ENCODE peak calls at places on chromosomes 2 and 18, in six cellular contexts. One of them, this sample, is unnamed. For H3K4me1, the result is how much of the 10 kb centered on the place peaks cover.

GRCh38 chr2:195659114-195659513 is 2.1 kb downstream of the SLC39A10 start:
- DNase-seq in uterus: no peak
- DNase-seq in psoas muscle: no peak
- DNase-seq in ovary: no peak
- DNase-seq in endodermal cell: no peak
- DNase-seq in A549: peak
- DNase-seq in this sample: no peak

GRCh38 chr18:46712406-46712805 is 44.4 kb downstream of the ST8SIA5 start:
- DNase-seq in ovary: peak
- DNase-seq in A549: no peak
- DNase-seq in uterus: no peak
- DNase-seq in psoas muscle: peak
- DNase-seq in endodermal cell: no peak
- DNase-seq in this sample: no peak

GRCh38 chr2:108182489-108182888 is 57.3 kb upstream of the SULT1C3 start:
- DNase-seq in endodermal cell: peak
- DNase-seq in A549: peak
- DNase-seq in uterus: no peak
- DNase-seq in psoas muscle: no peak
- DNase-seq in ovary: no peak
- DNase-seq in this sample: no peak

GRCh38 chr2:69103495-69103894 is 90.5 kb downstream of the ANTXR1 start:
- DNase-seq in ovary: no peak
- DNase-seq in endodermal cell: no peak
- DNase-seq in A549: no peak
- DNase-seq in uterus: no peak
- DNase-seq in psoas muscle: no peak
- DNase-seq in this sample: no peak

GRCh38 chr2:162111958-162112850 is 38.2 kb upstream of the DPP4 start:
- DNase-seq in uterus: no peak
- DNase-seq in A549: no peak
- DNase-seq in psoas muscle: no peak
- DNase-seq in endodermal cell: no peak
- DNase-seq in ovary: no peak
- DNase-seq in this sample: no peak

GRCh38 chr18:42925036-42925435 is 190.4 kb downstream of the RIT2 start:
- DNase-seq in ovary: no peak
- DNase-seq in A549: no peak
- DNase-seq in endodermal cell: no peak
- DNase-seq in psoas muscle: no peak
- DNase-seq in uterus: no peak
- DNase-seq in this sample: no peak

GRCh38 chr2:177284531-177284930 is 20.0 kb upstream of the NFE2L2 start:
- DNase-seq in uterus: no peak
- DNase-seq in ovary: no peak
- DNase-seq in A549: no peak
- DNase-seq in psoas muscle: no peak
- DNase-seq in endodermal cell: peak
- DNase-seq in this sample: no peak

GRCh38 chr2:76599732-76600368 is 889.1 kb upstream of the GCFC2 start:
- DNase-seq in psoas muscle: peak
- DNase-seq in ovary: no peak
- DNase-seq in uterus: no peak
- DNase-seq in endodermal cell: peak
- DNase-seq in A549: peak
- DNase-seq in this sample: no peak

GRCh38 chr2:65574911-65575444 is 142.6 kb upstream of the SPRED2 start:
- DNase-seq in psoas muscle: no peak
- DNase-seq in endodermal cell: peak
- DNase-seq in uterus: no peak
- DNase-seq in A549: no peak
- DNase-seq in ovary: no peak
- DNase-seq in this sample: no peak

GRCh38 chr2:75153221-75153620 is 46.1 kb downstream of the TACR1 start:
- DNase-seq in psoas muscle: no peak
- DNase-seq in A549: peak
- DNase-seq in ovary: no peak
- DNase-seq in endodermal cell: no peak
- DNase-seq in uterus: no peak
- DNase-seq in this sample: no peak

GRCh38 chr2:158573739-158574138 is 117.0 kb downstream of the PKP4 start:
- DNase-seq in A549: peak
- DNase-seq in ovary: no peak
- DNase-seq in endodermal cell: peak
- DNase-seq in uterus: no peak
- DNase-seq in psoas muscle: no peak
- DNase-seq in this sample: no peak

GRCh38 chr2:38863061-38863695 is 12.6 kb downstream of the DHX57 start:
- DNase-seq in ovary: no peak
- DNase-seq in uterus: no peak
- DNase-seq in endodermal cell: no peak
- DNase-seq in A549: no peak
- DNase-seq in psoas muscle: no peak
- DNase-seq in this sample: no peak

GRCh38 chr2:240503848-240504247 is 53.9 kb downstream of the ANKMY1 start:
- DNase-seq in ovary: no peak
- DNase-seq in psoas muscle: no peak
- DNase-seq in uterus: no peak
- DNase-seq in A549: no peak
- DNase-seq in endodermal cell: peak
- DNase-seq in this sample: peak

GRCh38 chr2:240604939-240605716 is 18.6 kb downstream of the CAPN10 start:
- DNase-seq in psoas muscle: peak
- DNase-seq in A549: no peak
- DNase-seq in endodermal cell: no peak
- DNase-seq in uterus: no peak
- DNase-seq in ovary: no peak
- DNase-seq in this sample: no peak

DNA sequence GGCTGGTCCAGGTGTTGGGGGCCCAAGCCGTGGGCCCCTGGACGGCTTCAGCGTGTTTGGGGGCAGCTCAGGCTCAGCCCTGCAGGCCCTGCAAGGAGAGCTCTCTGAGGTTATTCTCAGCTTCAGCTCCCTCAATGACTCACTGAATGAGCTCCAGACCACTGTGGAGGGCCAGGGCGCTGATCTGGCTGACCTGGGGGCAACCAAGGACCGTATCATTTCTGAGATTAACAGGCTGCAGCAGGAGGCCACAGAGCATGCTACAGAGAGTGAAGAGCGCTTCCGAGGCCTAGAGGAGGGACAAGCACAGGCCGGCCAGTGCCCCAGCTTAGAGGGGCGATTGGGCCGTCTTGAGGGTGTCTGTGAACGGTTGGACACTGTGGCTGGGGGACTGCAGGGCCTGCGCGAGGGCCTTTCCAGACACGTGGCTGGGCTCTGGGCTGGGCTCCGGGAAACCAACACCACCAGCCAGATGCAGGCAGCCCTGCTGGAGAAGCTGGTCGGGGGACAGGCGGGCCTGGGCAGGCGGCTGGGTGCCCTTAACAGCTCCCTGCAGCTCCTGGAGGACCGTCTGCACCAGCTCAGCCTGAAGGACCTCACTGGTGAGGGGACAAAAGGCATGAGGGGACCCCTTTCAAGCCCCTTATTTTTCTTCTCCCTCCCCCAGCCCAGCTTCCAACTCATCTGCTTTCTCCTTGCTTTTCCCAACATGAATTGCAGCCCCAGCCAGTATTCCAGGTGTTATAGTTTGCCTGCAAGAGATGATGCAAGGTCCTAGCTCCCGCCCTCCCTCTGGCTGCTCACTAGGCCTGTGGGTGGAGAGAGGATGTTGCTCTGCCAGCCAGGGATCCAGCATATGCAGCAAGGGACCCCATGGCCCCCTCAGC is 2.9 kb upstream of the KHK start:
- DNase-seq in psoas muscle: no peak
- DNase-seq in endodermal cell: no peak
- DNase-seq in A549: no peak
- DNase-seq in ovary: no peak
- DNase-seq in uterus: peak
- DNase-seq in this sample: no peak
- H3K4me1 ChIP-seq in psoas muscle: under half
- H3K4me1 ChIP-seq in endodermal cell: under half
- H3K4me1 ChIP-seq in A549: under half
- H3K4me1 ChIP-seq in ovary: under half
- H3K4me1 ChIP-seq in uterus: under half
- H3K4me1 ChIP-seq in this sample: under half

GRCh38 chr2:8496617-8497016 is 185.2 kb upstream of the ID2 start:
- DNase-seq in psoas muscle: no peak
- DNase-seq in uterus: no peak
- DNase-seq in A549: no peak
- DNase-seq in endodermal cell: no peak
- DNase-seq in ovary: no peak
- DNase-seq in this sample: no peak
- H3K27ac ChIP-seq in psoas muscle: no peak
- H3K27ac ChIP-seq in uterus: no peak
- H3K27ac ChIP-seq in A549: no peak
- H3K27ac ChIP-seq in endodermal cell: no peak
- H3K27ac ChIP-seq in ovary: no peak
- H3K27ac ChIP-seq in this sample: no peak

GRCh38 chr2:96205238-96205637 is 3.4 kb downstream of the STARD7 start:
- DNase-seq in A549: no peak
- DNase-seq in endodermal cell: no peak
- DNase-seq in ovary: no peak
- DNase-seq in uterus: no peak
- DNase-seq in psoas muscle: no peak
- DNase-seq in this sample: no peak
- H3K4me3 ChIP-seq in A549: peak
- H3K4me3 ChIP-seq in endodermal cell: peak
- H3K4me3 ChIP-seq in ovary: no peak
- H3K4me3 ChIP-seq in uterus: peak
- H3K4me3 ChIP-seq in psoas muscle: peak
- H3K4me3 ChIP-seq in this sample: no peak

GRCh38 chr2:202015471-202015870 is 18.2 kb upstream of the FZD7 start:
- DNase-seq in A549: no peak
- DNase-seq in endodermal cell: no peak
- DNase-seq in ovary: no peak
- DNase-seq in uterus: no peak
- DNase-seq in psoas muscle: no peak
- DNase-seq in this sample: no peak
- H3K4me1 ChIP-seq in A549: under half
- H3K4me1 ChIP-seq in endodermal cell: under half
- H3K4me1 ChIP-seq in ovary: under half
- H3K4me1 ChIP-seq in uterus: under half
- H3K4me1 ChIP-seq in psoas muscle: under half
- H3K4me1 ChIP-seq in this sample: under half

GRCh38 chr2:159963700-159964099 is 98.7 kb downstream of the PLA2R1 start:
- DNase-seq in ovary: no peak
- DNase-seq in A549: no peak
- DNase-seq in endodermal cell: no peak
- DNase-seq in uterus: no peak
- DNase-seq in psoas muscle: no peak
- DNase-seq in this sample: no peak

GRCh38 chr2:159960413-159960812 is 102.0 kb downstream of the PLA2R1 start:
- DNase-seq in A549: peak
- DNase-seq in endodermal cell: no peak
- DNase-seq in psoas muscle: no peak
- DNase-seq in ovary: no peak
- DNase-seq in uterus: no peak
- DNase-seq in this sample: no peak

GRCh38 chr2:159959136-159959535 is 103.3 kb downstream of the PLA2R1 start:
- DNase-seq in ovary: no peak
- DNase-seq in A549: no peak
- DNase-seq in endodermal cell: no peak
- DNase-seq in uterus: no peak
- DNase-seq in psoas muscle: no peak
- DNase-seq in this sample: no peak

GRCh38 chr2:159961005-159961404 is 101.4 kb downstream of the PLA2R1 start:
- DNase-seq in psoas muscle: no peak
- DNase-seq in A549: no peak
- DNase-seq in uterus: no peak
- DNase-seq in endodermal cell: no peak
- DNase-seq in ovary: no peak
- DNase-seq in this sample: no peak
- H3K27ac ChIP-seq in psoas muscle: no peak
- H3K27ac ChIP-seq in A549: no peak
- H3K27ac ChIP-seq in uterus: peak
- H3K27ac ChIP-seq in endodermal cell: no peak
- H3K27ac ChIP-seq in ovary: no peak
- H3K27ac ChIP-seq in this sample: no peak

DNA sequence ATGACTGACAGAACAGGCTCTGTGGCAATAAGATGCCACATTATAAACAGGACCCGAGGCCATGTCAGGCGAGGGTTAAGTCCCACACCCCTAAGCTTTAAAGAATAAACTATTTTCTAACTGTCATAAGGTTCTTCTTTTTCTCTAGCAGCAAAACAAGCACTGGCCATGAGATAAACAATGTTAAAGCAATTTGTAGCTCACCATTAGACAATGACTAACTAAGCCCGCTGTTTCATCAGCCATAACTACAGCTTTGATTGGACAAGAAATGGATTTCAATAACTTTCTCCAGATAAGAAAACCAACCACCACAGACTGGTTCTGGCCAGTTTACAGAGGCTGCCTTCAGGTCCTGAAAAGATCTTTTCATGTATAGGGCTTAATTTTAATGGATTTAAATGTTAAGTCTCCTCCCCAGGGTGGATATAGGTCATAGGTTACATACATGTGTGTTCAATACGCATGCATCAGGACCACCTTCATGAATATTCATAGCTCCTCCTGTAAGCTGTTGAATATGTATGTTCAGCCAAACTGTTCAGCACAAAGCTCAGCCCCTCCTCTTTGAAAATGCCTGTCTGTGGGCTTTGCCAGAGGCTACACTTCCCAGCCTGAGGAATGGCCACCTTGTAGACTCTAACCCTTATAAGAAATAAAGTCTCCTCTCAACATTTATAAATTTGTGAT is 108.7 kb upstream of the RAB6C start:
- DNase-seq in uterus: no peak
- DNase-seq in psoas muscle: no peak
- DNase-seq in ovary: no peak
- DNase-seq in endodermal cell: peak
- DNase-seq in A549: no peak
- DNase-seq in this sample: no peak
- H3K4me3 ChIP-seq in uterus: no peak
- H3K4me3 ChIP-seq in psoas muscle: no peak
- H3K4me3 ChIP-seq in ovary: no peak
- H3K4me3 ChIP-seq in endodermal cell: no peak
- H3K4me3 ChIP-seq in A549: no peak
- H3K4me3 ChIP-seq in this sample: no peak

DNA sequence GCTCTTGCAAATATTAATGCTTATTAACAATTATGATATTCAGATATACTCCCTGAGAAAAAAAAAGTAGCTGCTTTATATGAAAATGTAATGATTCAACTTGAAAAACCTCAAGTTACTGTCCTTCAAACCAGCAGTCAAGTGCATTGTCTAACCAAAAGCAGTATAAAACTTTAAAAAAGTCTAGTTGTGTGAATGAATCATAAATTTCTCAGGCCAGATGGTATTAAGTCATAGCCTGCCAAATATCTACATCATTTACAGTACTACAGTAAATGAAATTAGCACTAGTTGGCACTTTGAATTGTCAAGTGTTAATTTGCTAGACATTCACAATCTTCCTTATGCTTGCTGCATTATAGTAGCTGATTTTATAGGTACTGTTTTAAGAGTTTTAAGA is 85.9 kb downstream of the CBLN2 start:
- DNase-seq in A549: no peak
- DNase-seq in endodermal cell: no peak
- DNase-seq in ovary: no peak
- DNase-seq in uterus: no peak
- DNase-seq in psoas muscle: no peak
- DNase-seq in this sample: no peak
- H3K4me1 ChIP-seq in A549: under half
- H3K4me1 ChIP-seq in endodermal cell: under half
- H3K4me1 ChIP-seq in ovary: under half
- H3K4me1 ChIP-seq in uterus: under half
- H3K4me1 ChIP-seq in psoas muscle: under half
- H3K4me1 ChIP-seq in this sample: under half

GRCh38 chr2:46538393-46538792 is 59.0 kb downstream of the TMEM247 start:
- DNase-seq in uterus: peak
- DNase-seq in endodermal cell: no peak
- DNase-seq in ovary: no peak
- DNase-seq in psoas muscle: no peak
- DNase-seq in A549: no peak
- DNase-seq in this sample: no peak
- H3K27ac ChIP-seq in uterus: peak
- H3K27ac ChIP-seq in endodermal cell: no peak
- H3K27ac ChIP-seq in ovary: no peak
- H3K27ac ChIP-seq in psoas muscle: no peak
- H3K27ac ChIP-seq in A549: no peak
- H3K27ac ChIP-seq in this sample: peak

This sample was measured in breast epithelium.